ENCODE peak calls at places on chromosomes 6 and 20, in seven cellular contexts. L, P, G, Q, B, C and A are unnamed samples.

GRCh38 chr6:164928366-164929154 is 380.8 kb downstream of the C6orf118 start:
- DNase-seq in L (no peak), P (no peak), G (no peak), Q (no peak), B (no peak), C (no peak), A (no peak)

GRCh38 chr6:46876126-46876525 is 45.6 kb downstream of the ADGRF5 start:
- DNase-seq in L (peak; percentile 27), P (no peak), G (no peak), Q (no peak), B (peak; percentile 76), C (no peak), A (no peak)

GRCh38 chr6:160400426-160400825 is 52.2 kb downstream of the SLC22A3 start:
- DNase-seq in L (no peak), P (no peak), G (no peak), Q (no peak), B (no peak), C (no peak), A (no peak)

GRCh38 chr6:50661636-50662035 is 51.7 kb upstream of the TFAP2D start:
- DNase-seq in L (no peak), P (no peak), G (no peak), Q (no peak), B (no peak), C (no peak), A (no peak)

GRCh38 chr20:7195704-7196103 is 428.2 kb downstream of the BMP2 start:
- DNase-seq in L (no peak), P (no peak), G (no peak), Q (no peak), B (no peak), C (no peak), A (peak; percentile 21)

GRCh38 chr20:17835240-17835940 is 133.2 kb downstream of the SNX5 start:
- DNase-seq in L (no peak), P (no peak), G (no peak), Q (no peak), B (no peak), C (peak; percentile 50), A (peak; percentile 72)

GRCh38 chr6:56862415-56863175 is 92.3 kb upstream of the BEND6 start:
- DNase-seq in L (no peak), P (no peak), G (no peak), Q (no peak), B (no peak), C (no peak), A (no peak)

GRCh38 chr20:54981181-54981580 is 505.8 kb downstream of the DOK5 start:
- DNase-seq in L (no peak), P (no peak), G (no peak), Q (no peak), B (no peak), C (no peak), A (no peak)

GRCh38 chr20:57964011-57964862 is 254.4 kb upstream of the PMEPA1 start:
- DNase-seq in L (no peak), P (no peak), G (no peak), Q (no peak), B (no peak), C (no peak), A (no peak)

GRCh38 chr6:126374372-126374771 is 34.5 kb downstream of the CENPW start:
- DNase-seq in L (no peak), P (no peak), G (no peak), Q (no peak), B (no peak), C (no peak), A (no peak)

GRCh38 chr20:7003598-7003997 is 236.1 kb downstream of the BMP2 start:
- DNase-seq in L (no peak), P (no peak), G (no peak), Q (no peak), B (no peak), C (no peak), A (no peak)

GRCh38 chr20:60011512-60012507 is 53.6 kb downstream of the CDH26 start:
- DNase-seq in L (no peak), P (peak; percentile 75), G (no peak), Q (no peak), B (no peak), C (no peak), A (no peak)

GRCh38 chr6:21163110-21163837 is 430.3 kb upstream of the SOX4 start:
- DNase-seq in L (no peak), P (no peak), G (no peak), Q (no peak), B (no peak), C (no peak), A (no peak)

DNA sequence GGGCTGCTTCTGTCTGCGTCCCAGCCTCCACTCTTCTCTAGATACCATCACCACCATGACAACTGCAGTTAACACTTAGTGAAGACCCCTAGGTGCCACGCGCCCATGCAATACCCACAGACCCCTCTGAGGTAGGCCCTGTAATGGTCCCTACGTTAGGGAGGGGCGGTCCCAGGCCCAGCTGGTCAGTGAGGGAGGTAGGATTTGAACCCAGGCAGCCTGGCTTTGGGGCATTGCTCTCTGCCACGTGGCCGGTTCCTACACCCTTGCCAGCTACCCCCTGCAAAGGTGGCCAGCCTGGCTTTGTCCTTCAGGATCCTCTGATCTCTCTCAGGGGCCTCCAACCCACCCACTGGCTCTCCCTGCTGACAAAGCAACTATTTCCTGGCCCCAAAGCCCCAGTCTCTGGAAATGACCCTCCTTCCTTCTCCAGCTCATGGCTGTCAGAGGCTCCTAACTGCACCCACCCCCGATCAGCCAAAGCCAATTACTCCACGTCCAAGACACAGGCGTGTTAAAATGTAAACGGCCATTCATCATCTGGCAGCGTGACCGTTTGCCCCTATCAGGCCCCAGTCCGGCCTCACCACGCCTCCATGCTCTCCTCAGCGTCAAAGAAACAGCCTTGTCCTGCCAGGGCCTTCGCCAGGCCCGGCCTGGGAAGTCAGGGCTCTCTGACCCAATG is 18.1 kb downstream of the RIPOR3 start:
- DNase-seq in L (no peak), P (no peak), G (peak; percentile 62), Q (no peak), B (peak; percentile 55), C (no peak), A (no peak)
- TF ChIP-seq EP300 in L (no peak), P (no peak), G (no peak), Q (no peak), B (no peak), C (no peak), A (no peak)

DNA sequence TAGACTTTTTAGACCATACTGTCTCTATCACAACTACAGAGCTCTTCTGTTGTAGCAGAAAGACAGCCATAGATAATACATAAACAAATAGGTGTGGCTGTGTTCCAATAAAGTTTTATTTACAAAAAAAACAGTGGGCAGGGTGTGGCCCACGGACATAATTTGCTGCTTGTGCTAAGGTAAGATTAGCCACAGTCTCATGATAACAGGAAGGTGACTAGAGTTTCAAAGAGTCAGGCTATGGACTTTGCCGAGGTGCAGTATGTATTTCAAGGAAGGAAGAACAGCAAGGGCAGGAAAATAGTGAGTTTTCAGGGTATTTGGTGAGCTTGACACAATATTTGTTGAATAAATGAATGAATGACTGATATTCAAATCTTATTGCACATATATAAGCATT is 20.2 kb downstream of the SOBP start:
- DNase-seq in L (no peak), P (no peak), G (no peak), Q (no peak), B (no peak), C (no peak), A (no peak)
- TF ChIP-seq EP300 in L (no peak), P (no peak), G (no peak), Q (no peak), B (no peak), C (no peak), A (no peak)

GRCh38 chr6:167579786-167580370 is 246.8 kb upstream of the AFDN start:
- DNase-seq in L (no peak), P (peak; percentile 60), G (no peak), Q (no peak), B (no peak), C (no peak), A (no peak)
- TF ChIP-seq EP300 in L (no peak), P (no peak), G (no peak), Q (no peak), B (no peak), C (no peak), A (no peak)

GRCh38 chr20:24786096-24786495 is 163.0 kb upstream of the CST7 start:
- DNase-seq in L (no peak), P (no peak), G (no peak), Q (no peak), B (no peak), C (no peak), A (no peak)
- TF ChIP-seq EP300 in L (no peak), P (no peak), G (no peak), Q (no peak), B (no peak), C (no peak), A (no peak)

GRCh38 chr6:133740218-133740617 is 148.7 kb upstream of the TCF21 start:
- DNase-seq in L (no peak), P (no peak), G (no peak), Q (no peak), B (no peak), C (no peak), A (no peak)
- TF ChIP-seq EP300 in L (no peak), P (no peak), G (no peak), Q (no peak), B (no peak), C (no peak), A (no peak)

GRCh38 chr6:28838289-28838633 is 85.5 kb downstream of the TRIM27 start:
- DNase-seq in L (no peak), P (peak; percentile 93), G (peak; percentile 80), Q (no peak), B (peak; percentile 72), C (peak; percentile 61), A (no peak)
- TF ChIP-seq EP300 in L (no peak), P (no peak), G (no peak), Q (no peak), B (no peak), C (no peak), A (no peak)